ENCODE peak calls at places on chromosomes 5 and 9, in seven cellular contexts. One of them, this sample, is unnamed.

GRCh38 chr5:78547731-78548189 is 100.8 kb downstream of the LHFPL2 start:
- DNase-seq in neuronal stem cell: no peak
- DNase-seq in trophoblast cell: no peak
- DNase-seq in mesenchymal stem cell: peak
- DNase-seq in IMR-90: peak
- DNase-seq in H9: no peak
- DNase-seq in H1: no peak
- DNase-seq in this sample: no peak

GRCh38 chr9:81787747-81788632 is 98.6 kb upstream of the TLE1 start:
- DNase-seq in IMR-90: peak
- DNase-seq in neuronal stem cell: no peak
- DNase-seq in H9: no peak
- DNase-seq in mesenchymal stem cell: peak
- DNase-seq in H1: no peak
- DNase-seq in trophoblast cell: no peak
- DNase-seq in this sample: peak

GRCh38 chr5:140365282-140365681 is 5.3 kb downstream of the SLC4A9 start:
- DNase-seq in H9: no peak
- DNase-seq in trophoblast cell: no peak
- DNase-seq in H1: no peak
- DNase-seq in neuronal stem cell: no peak
- DNase-seq in mesenchymal stem cell: no peak
- DNase-seq in IMR-90: no peak
- DNase-seq in this sample: no peak

GRCh38 chr5:81994679-81995078 is 22.9 kb downstream of the ATG10 start:
- DNase-seq in mesenchymal stem cell: no peak
- DNase-seq in IMR-90: peak
- DNase-seq in H9: no peak
- DNase-seq in H1: no peak
- DNase-seq in trophoblast cell: no peak
- DNase-seq in neuronal stem cell: no peak
- DNase-seq in this sample: no peak

GRCh38 chr9:91056917-91057316 is 255.3 kb downstream of the SYK start:
- DNase-seq in H1: no peak
- DNase-seq in IMR-90: peak
- DNase-seq in H9: no peak
- DNase-seq in trophoblast cell: no peak
- DNase-seq in mesenchymal stem cell: peak
- DNase-seq in neuronal stem cell: no peak
- DNase-seq in this sample: no peak

GRCh38 chr9:136983167-136983566 is 374 bp downstream of the LCNL1 start:
- DNase-seq in trophoblast cell: no peak
- DNase-seq in neuronal stem cell: no peak
- DNase-seq in H1: no peak
- DNase-seq in mesenchymal stem cell: no peak
- DNase-seq in H9: no peak
- DNase-seq in IMR-90: no peak
- DNase-seq in this sample: no peak

GRCh38 chr9:121725008-121725795 is 73.8 kb downstream of the DAB2IP start:
- DNase-seq in H9: no peak
- DNase-seq in trophoblast cell: peak
- DNase-seq in IMR-90: peak
- DNase-seq in mesenchymal stem cell: peak
- DNase-seq in neuronal stem cell: no peak
- DNase-seq in H1: no peak
- DNase-seq in this sample: no peak

GRCh38 chr5:14707811-14708210 is 43.3 kb downstream of the OTULIN start:
- DNase-seq in neuronal stem cell: no peak
- DNase-seq in IMR-90: no peak
- DNase-seq in trophoblast cell: no peak
- DNase-seq in H9: no peak
- DNase-seq in mesenchymal stem cell: no peak
- DNase-seq in H1: no peak
- DNase-seq in this sample: no peak

GRCh38 chr9:4820172-4820571 is 27.4 kb downstream of the RCL1 start:
- DNase-seq in H1: no peak
- DNase-seq in neuronal stem cell: no peak
- DNase-seq in H9: no peak
- DNase-seq in mesenchymal stem cell: no peak
- DNase-seq in IMR-90: no peak
- DNase-seq in trophoblast cell: no peak
- DNase-seq in this sample: no peak

GRCh38 chr5:93673555-93673954 is 67.8 kb downstream of the POU5F2 start:
- DNase-seq in IMR-90: no peak
- DNase-seq in mesenchymal stem cell: no peak
- DNase-seq in neuronal stem cell: no peak
- DNase-seq in H1: no peak
- DNase-seq in H9: no peak
- DNase-seq in trophoblast cell: no peak
- DNase-seq in this sample: no peak

GRCh38 chr9:86557918-86558317 is 203.7 kb upstream of the TUT7 start:
- DNase-seq in mesenchymal stem cell: no peak
- DNase-seq in IMR-90: peak
- DNase-seq in H9: no peak
- DNase-seq in neuronal stem cell: no peak
- DNase-seq in trophoblast cell: no peak
- DNase-seq in H1: no peak
- DNase-seq in this sample: no peak

GRCh38 chr9:36677611-36678010 is 104.9 kb downstream of the MELK start:
- DNase-seq in mesenchymal stem cell: no peak
- DNase-seq in H1: no peak
- DNase-seq in neuronal stem cell: no peak
- DNase-seq in IMR-90: no peak
- DNase-seq in trophoblast cell: no peak
- DNase-seq in H9: no peak
- DNase-seq in this sample: no peak

GRCh38 chr9:131235480-131235851 is 40.8 kb downstream of the FAM78A start:
- DNase-seq in H1: no peak
- DNase-seq in trophoblast cell: no peak
- DNase-seq in mesenchymal stem cell: no peak
- DNase-seq in neuronal stem cell: no peak
- DNase-seq in H9: no peak
- DNase-seq in IMR-90: no peak
- DNase-seq in this sample: no peak

GRCh38 chr9:26687421-26687820 is 205.2 kb downstream of the CAAP1 start:
- DNase-seq in neuronal stem cell: no peak
- DNase-seq in IMR-90: no peak
- DNase-seq in trophoblast cell: no peak
- DNase-seq in mesenchymal stem cell: no peak
- DNase-seq in H1: no peak
- DNase-seq in H9: no peak
- DNase-seq in this sample: peak

GRCh38 chr5:106656821-106657220 is 1013.9 kb downstream of the EFNA5 start:
- DNase-seq in mesenchymal stem cell: no peak
- DNase-seq in neuronal stem cell: no peak
- DNase-seq in H9: no peak
- DNase-seq in IMR-90: no peak
- DNase-seq in trophoblast cell: no peak
- DNase-seq in H1: no peak
- DNase-seq in this sample: no peak

GRCh38 chr9:89802809-89803355 is 198.1 kb downstream of the GADD45G start:
- DNase-seq in IMR-90: no peak
- DNase-seq in neuronal stem cell: no peak
- DNase-seq in mesenchymal stem cell: no peak
- DNase-seq in trophoblast cell: no peak
- DNase-seq in H1: no peak
- DNase-seq in H9: no peak
- DNase-seq in this sample: no peak

GRCh38 chr5:7494446-7495132 is 98.7 kb downstream of the ADCY2 start:
- DNase-seq in H1: no peak
- DNase-seq in H9: no peak
- DNase-seq in mesenchymal stem cell: no peak
- DNase-seq in trophoblast cell: no peak
- DNase-seq in neuronal stem cell: no peak
- DNase-seq in IMR-90: no peak
- DNase-seq in this sample: peak

GRCh38 chr9:70021026-70021571 is 22.5 kb upstream of the MAMDC2 start:
- DNase-seq in neuronal stem cell: no peak
- DNase-seq in IMR-90: peak
- DNase-seq in H1: no peak
- DNase-seq in mesenchymal stem cell: peak
- DNase-seq in trophoblast cell: no peak
- DNase-seq in H9: no peak
- DNase-seq in this sample: no peak

DNA sequence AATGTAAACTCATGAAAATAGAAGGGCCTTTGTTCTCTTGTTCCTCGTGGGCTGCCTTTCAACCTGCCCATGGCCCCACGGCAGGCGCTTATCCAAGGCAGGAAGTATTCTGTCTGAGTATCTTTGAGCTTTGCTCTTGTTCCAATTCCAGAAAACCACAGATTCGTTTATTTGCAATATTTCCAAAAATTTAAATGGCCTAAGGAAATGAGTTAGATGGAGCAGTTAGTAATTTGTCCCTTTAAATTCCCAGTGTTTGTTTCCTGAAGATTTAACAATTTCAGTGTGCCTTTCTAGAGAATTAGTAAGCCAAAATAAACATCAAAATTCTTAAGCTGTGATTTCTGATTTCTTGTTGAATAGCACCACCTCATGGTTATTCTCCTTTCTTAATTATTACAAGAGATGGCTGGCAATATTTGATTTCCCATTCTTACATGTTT is 299.4 kb upstream of the RASA1 start:
- DNase-seq in H9: no peak
- DNase-seq in IMR-90: peak
- DNase-seq in H1: no peak
- DNase-seq in mesenchymal stem cell: peak
- DNase-seq in neuronal stem cell: peak
- DNase-seq in trophoblast cell: no peak
- DNase-seq in this sample: peak
- H3K4me2 ChIP-seq in H9: no peak
- H3K4me2 ChIP-seq in IMR-90: peak
- H3K4me2 ChIP-seq in H1: no peak
- H3K4me2 ChIP-seq in mesenchymal stem cell: peak
- H3K4me2 ChIP-seq in neuronal stem cell: no peak
- H3K4me2 ChIP-seq in trophoblast cell: no peak
- H3K4me2 ChIP-seq in this sample: no peak

GRCh38 chr9:115595951-115596742 is 478.2 kb upstream of the TNC start:
- DNase-seq in mesenchymal stem cell: peak
- DNase-seq in neuronal stem cell: no peak
- DNase-seq in trophoblast cell: peak
- DNase-seq in IMR-90: peak
- DNase-seq in H1: no peak
- DNase-seq in H9: no peak
- DNase-seq in this sample: peak

GRCh38 chr9:115591584-115591984 is 473.6 kb upstream of the TNC start:
- DNase-seq in H1: peak
- DNase-seq in IMR-90: peak
- DNase-seq in trophoblast cell: peak
- DNase-seq in mesenchymal stem cell: peak
- DNase-seq in H9: peak
- DNase-seq in neuronal stem cell: peak
- DNase-seq in this sample: peak

GRCh38 chr9:115596743-115597080 is 478.8 kb upstream of the TNC start:
- DNase-seq in neuronal stem cell: no peak
- DNase-seq in trophoblast cell: no peak
- DNase-seq in mesenchymal stem cell: peak
- DNase-seq in H1: no peak
- DNase-seq in H9: no peak
- DNase-seq in IMR-90: no peak
- DNase-seq in this sample: no peak

GRCh38 chr9:115594551-115594950 is 476.6 kb upstream of the TNC start:
- DNase-seq in IMR-90: peak
- DNase-seq in mesenchymal stem cell: peak
- DNase-seq in trophoblast cell: no peak
- DNase-seq in neuronal stem cell: no peak
- DNase-seq in H9: no peak
- DNase-seq in H1: no peak
- DNase-seq in this sample: no peak

DNA sequence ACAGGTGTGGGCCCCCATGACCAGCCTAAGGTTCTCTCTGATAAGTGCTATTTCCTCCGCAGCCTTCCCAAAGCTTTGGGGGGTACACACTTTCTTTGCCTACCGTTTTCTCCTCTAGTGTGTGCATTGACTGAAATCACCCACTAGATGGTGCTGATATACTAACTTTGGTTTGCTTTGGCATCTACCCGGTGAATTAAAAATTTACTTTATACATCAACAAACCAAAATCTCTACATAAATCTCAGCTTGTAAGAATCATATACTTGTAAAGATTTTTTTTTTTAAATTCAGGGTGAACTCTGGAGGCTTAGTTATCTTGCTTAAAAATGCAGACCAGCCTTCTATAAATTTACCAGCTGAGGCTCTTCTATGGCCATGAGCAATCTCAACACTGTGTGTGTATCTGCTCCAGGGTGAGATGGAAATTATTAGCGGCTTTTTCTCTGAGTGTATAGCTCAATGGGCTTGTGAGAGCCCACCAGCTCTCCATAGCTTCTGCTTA is 475.7 kb upstream of the TNC start:
- DNase-seq in mesenchymal stem cell: peak
- DNase-seq in IMR-90: peak
- DNase-seq in neuronal stem cell: peak
- DNase-seq in H9: peak
- DNase-seq in H1: no peak
- DNase-seq in trophoblast cell: peak
- DNase-seq in this sample: peak
- H2AK5ac ChIP-seq in mesenchymal stem cell: peak
- H2AK5ac ChIP-seq in IMR-90: peak
- H2AK5ac ChIP-seq in neuronal stem cell: no peak
- H2AK5ac ChIP-seq in H9: no peak
- H2AK5ac ChIP-seq in H1: no peak
- H2AK5ac ChIP-seq in trophoblast cell: no peak
- H2AK5ac ChIP-seq in this sample: no peak

DNA sequence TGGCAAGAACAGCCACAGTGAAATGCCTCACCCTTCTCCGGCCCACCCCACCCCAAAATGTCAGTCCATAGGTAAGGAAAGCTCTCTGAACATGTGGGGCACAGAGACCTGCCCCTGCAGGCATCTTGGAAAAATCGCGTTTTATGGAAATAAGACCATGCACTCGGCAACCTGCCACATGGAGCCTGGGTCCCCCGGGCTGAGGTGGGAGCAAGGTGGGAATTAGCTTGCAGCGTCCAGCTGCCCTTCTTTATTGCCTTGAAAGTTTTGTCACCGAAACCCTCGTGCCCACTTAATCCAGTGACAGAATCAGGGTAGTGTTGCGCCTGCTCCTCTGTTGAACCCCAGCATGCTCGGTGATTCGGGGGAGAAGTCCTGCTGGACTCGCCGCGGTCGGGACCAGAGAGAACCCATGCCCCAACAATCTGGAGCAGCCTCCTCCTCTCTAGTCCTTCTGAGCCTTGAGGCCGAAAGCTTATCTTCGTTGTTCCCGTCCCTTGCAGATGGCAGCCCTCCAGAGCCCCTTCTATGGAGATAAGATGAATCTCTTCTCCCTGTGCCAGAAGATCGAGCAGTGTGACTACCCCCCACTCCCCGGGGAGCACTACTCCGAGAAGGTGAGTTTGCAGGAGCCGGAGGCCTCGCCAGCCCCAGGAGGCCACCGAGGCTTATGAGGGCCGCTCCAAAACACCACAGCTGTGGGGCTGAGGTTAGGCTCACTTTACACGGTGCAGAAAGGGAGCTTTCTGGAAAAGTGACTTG is 67.9 kb downstream of the PSMB7 start:
- DNase-seq in trophoblast cell: no peak
- DNase-seq in H1: no peak
- DNase-seq in H9: no peak
- DNase-seq in mesenchymal stem cell: no peak
- DNase-seq in neuronal stem cell: no peak
- DNase-seq in IMR-90: no peak
- DNase-seq in this sample: no peak
- H3K4me2 ChIP-seq in trophoblast cell: no peak
- H3K4me2 ChIP-seq in H1: no peak
- H3K4me2 ChIP-seq in H9: no peak
- H3K4me2 ChIP-seq in mesenchymal stem cell: no peak
- H3K4me2 ChIP-seq in neuronal stem cell: no peak
- H3K4me2 ChIP-seq in IMR-90: no peak
- H3K4me2 ChIP-seq in this sample: no peak

GRCh38 chr5:32710859-32711692 is at the start of gene NPR3:
- DNase-seq in H9: no peak
- DNase-seq in mesenchymal stem cell: peak
- DNase-seq in IMR-90: peak
- DNase-seq in trophoblast cell: no peak
- DNase-seq in H1: no peak
- DNase-seq in neuronal stem cell: no peak
- DNase-seq in this sample: no peak
- H2AK5ac ChIP-seq in H9: no peak
- H2AK5ac ChIP-seq in mesenchymal stem cell: no peak
- H2AK5ac ChIP-seq in IMR-90: peak
- H2AK5ac ChIP-seq in trophoblast cell: no peak
- H2AK5ac ChIP-seq in H1: no peak
- H2AK5ac ChIP-seq in neuronal stem cell: no peak
- H2AK5ac ChIP-seq in this sample: no peak